ENCODE peak calls at places on chromosomes 11 and 22, in six cellular contexts. E is left ventricle myocardium inferior; G is CD8-positive, alpha-beta T cell; D is endodermal cell; P is progenitor cell of endocrine pancreas; J is fibroblast of lung. U is an unnamed sample.

GRCh38 chr11:76102772-76103171 is 103.5 kb downstream of the WNT11 start:
- DNase-seq in E (peak), G (no peak), D (no peak), P (no peak), J (peak), U (no peak)

GRCh38 chr22:38451864-38452263 is 3.1 kb downstream of the KCNJ4 start:
- DNase-seq in E (no peak), G (no peak), D (no peak), P (no peak), J (no peak), U (no peak)

GRCh38 chr22:43542681-43543521 is 131.1 kb downstream of the MPPED1 start:
- DNase-seq in E (no peak), G (no peak), D (no peak), P (no peak), J (no peak), U (no peak)

GRCh38 chr11:78933361-78933760 is 358.7 kb upstream of the NARS2 start:
- DNase-seq in E (no peak), G (no peak), D (no peak), P (no peak), J (no peak), U (no peak)

GRCh38 chr11:92022499-92022898 is 202.1 kb upstream of the FAT3 start:
- DNase-seq in E (no peak), G (no peak), D (no peak), P (no peak), J (no peak), U (no peak)

GRCh38 chr11:47979378-47980092 is 824 bp upstream of the PTPRJ start:
- DNase-seq in E (no peak), G (no peak), D (peak), P (no peak), J (no peak), U (no peak)

GRCh38 chr11:78216571-78217287 is 28.0 kb downstream of the USP35 start:
- DNase-seq in E (no peak), G (peak), D (peak), P (no peak), J (no peak), U (no peak)

GRCh38 chr22:29626497-29627195 is 23.2 kb downstream of the NF2 start:
- DNase-seq in E (no peak), G (no peak), D (no peak), P (no peak), J (peak), U (no peak)

GRCh38 chr22:39247379-39247778 is 2.6 kb upstream of the PDGFB start:
- DNase-seq in E (no peak), G (no peak), D (no peak), P (no peak), J (no peak), U (no peak)

GRCh38 chr11:122721964-122722266 is 66.4 kb downstream of the UBASH3B start:
- DNase-seq in E (no peak), G (peak), D (no peak), P (no peak), J (peak), U (no peak)

GRCh38 chr11:456533-456932 is 6.5 kb downstream of the PTDSS2 start:
- DNase-seq in E (no peak), G (peak), D (no peak), P (no peak), J (no peak), U (no peak)

GRCh38 chr22:17606472-17606871 is 22.1 kb downstream of the ATP6V1E1 start:
- DNase-seq in E (no peak), G (no peak), D (no peak), P (no peak), J (peak), U (no peak)

GRCh38 chr11:60924906-60925684 is 835 bp downstream of the TMEM132A start:
- DNase-seq in E (no peak), G (no peak), D (peak), P (no peak), J (no peak), U (peak)

GRCh38 chr11:69102732-69103615 is 52.8 kb upstream of the SMIM38 start:
- DNase-seq in E (no peak), G (no peak), D (peak), P (no peak), J (no peak), U (peak)

GRCh38 chr11:33005175-33005574 is 10.5 kb upstream of the DEPDC7 start:
- DNase-seq in E (no peak), G (no peak), D (no peak), P (no peak), J (no peak), U (no peak)

GRCh38 chr22:45458532-45458931 is 44.2 kb upstream of the FBLN1 start:
- DNase-seq in E (no peak), G (no peak), D (no peak), P (no peak), J (no peak), U (no peak)

GRCh38 chr22:45459235-45459634 is 43.4 kb upstream of the FBLN1 start:
- DNase-seq in E (no peak), G (no peak), D (no peak), P (no peak), J (no peak), U (no peak)

GRCh38 chr22:45456811-45457210 is 43.3 kb downstream of the RIBC2 start:
- DNase-seq in E (no peak), G (no peak), D (no peak), P (no peak), J (no peak), U (peak)

GRCh38 chr22:45460288-45461109 is 42.2 kb upstream of the FBLN1 start:
- DNase-seq in E (peak), G (no peak), D (no peak), P (no peak), J (no peak), U (peak)

DNA sequence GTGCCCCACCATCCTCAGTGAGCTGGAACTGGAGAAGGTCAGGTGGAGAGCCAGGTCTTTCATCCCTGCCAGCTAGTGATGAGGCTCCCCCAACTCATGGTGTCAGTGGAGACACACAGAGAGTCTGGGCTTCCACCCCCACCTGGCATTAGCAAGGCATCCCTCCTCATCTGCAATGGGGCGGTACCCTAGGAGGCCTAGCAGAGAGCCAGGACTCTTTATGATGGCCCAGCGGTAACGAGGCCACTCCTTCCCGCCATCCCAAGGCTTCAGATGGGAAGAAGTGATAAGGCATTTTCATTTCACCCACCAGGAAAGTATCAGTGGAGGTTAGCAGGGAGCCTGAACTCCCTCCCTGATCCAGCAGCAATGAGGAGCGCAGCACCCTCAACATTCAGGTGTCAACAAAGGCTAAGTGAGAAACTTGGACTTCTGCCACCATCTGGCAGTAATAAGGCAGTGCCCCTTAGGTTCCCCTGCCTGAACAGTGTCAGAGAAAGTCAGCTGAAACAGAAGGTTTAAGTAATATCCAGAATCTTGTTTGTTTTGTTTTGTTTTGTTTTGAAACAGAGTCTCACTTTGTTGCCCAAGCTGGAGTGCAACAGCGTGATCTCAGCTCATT is 40.5 kb upstream of the FBLN1 start:
- DNase-seq in E (no peak), G (no peak), D (peak), P (no peak), J (no peak), U (no peak)
- TF ChIP-seq CTCF in E (no peak), G (no peak), D (peak), P (peak), J (no peak), U (no peak)

GRCh38 chr11:73758451-73758850 is 2.4 kb downstream of the RAB6A start:
- DNase-seq in E (no peak), G (no peak), D (no peak), P (no peak), J (no peak), U (no peak)

GRCh38 chr11:73760680-73761402 is at the start of gene RAB6A:
- DNase-seq in E (peak), G (peak), D (peak), P (peak), J (peak), U (peak)

GRCh38 chr11:73761403-73761945 is 600 bp upstream of the RAB6A start:
- DNase-seq in E (no peak), G (no peak), D (no peak), P (no peak), J (no peak), U (no peak)

GRCh38 chr11:73760066-73760679 is 701 bp downstream of the RAB6A start:
- DNase-seq in E (peak), G (peak), D (peak), P (peak), J (peak), U (peak)

DNA sequence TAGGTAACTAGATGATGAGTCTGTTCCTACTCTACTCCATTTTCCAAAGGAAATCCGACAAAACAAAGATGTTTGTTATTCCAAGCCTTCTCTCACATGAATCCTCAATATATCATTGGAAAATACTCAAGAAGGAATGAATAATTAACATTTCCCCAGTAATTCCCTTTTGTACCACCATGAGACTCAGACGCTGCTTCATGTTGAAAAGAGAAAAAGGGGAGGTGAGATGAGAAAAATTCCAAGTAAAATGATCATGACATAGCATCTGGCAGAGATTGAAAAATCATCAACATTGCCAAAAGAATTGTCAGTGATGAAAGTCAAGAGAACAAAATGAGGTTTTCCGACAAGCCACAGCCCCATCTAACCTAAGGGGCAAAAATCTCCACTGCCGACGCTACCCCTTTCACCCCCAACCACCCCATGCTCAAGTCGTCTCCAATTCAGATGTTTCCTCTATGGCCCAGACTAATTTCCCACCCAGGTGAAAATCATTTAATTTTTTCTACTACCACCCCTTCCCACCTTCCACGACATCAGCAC is 1.3 kb downstream of the RAB6A start:
- DNase-seq in E (no peak), G (no peak), D (no peak), P (no peak), J (peak), U (no peak)
- TF ChIP-seq CTCF in E (no peak), G (no peak), D (peak), P (peak), J (peak), U (peak)

GRCh38 chr22:50576806-50577696 is 1.2 kb downstream of the CPT1B start:
- DNase-seq in E (no peak), G (no peak), D (no peak), P (no peak), J (no peak), U (no peak)

GRCh38 chr22:50575426-50575941 is 2.7 kb downstream of the CPT1B start:
- DNase-seq in E (no peak), G (no peak), D (no peak), P (no peak), J (no peak), U (no peak)

GRCh38 chr22:50577697-50577986 is 585 bp downstream of the CPT1B start:
- DNase-seq in E (no peak), G (no peak), D (no peak), P (no peak), J (no peak), U (no peak)

GRCh38 chr22:50574383-50574755 is 3.9 kb downstream of the CPT1B start:
- DNase-seq in E (no peak), G (no peak), D (no peak), P (no peak), J (no peak), U (no peak)

GRCh38 chr22:50576070-50576469 is 2.2 kb downstream of the CPT1B start:
- DNase-seq in E (no peak), G (no peak), D (peak), P (no peak), J (peak), U (peak)
- TF ChIP-seq CTCF in E (peak), G (no peak), D (peak), P (no peak), J (peak), U (no peak)

GRCh38 chr11:73989156-73989555 is 6.5 kb upstream of the UCP2 start:
- DNase-seq in E (no peak), G (no peak), D (no peak), P (no peak), J (no peak), U (no peak)
- TF ChIP-seq CTCF in E (peak), G (no peak), D (peak), P (no peak), J (no peak), U (no peak)

GRCh38 chr11:111944139-111944538 is 7.0 kb downstream of the DIXDC1 start:
- DNase-seq in E (no peak), G (no peak), D (peak), P (no peak), J (peak), U (no peak)
- TF ChIP-seq CTCF in E (no peak), G (no peak), D (no peak), P (no peak), J (no peak), U (no peak)

GRCh38 chr11:55106391-55106790 is 155.6 kb upstream of the TRIM48 start:
- DNase-seq in E (no peak), G (no peak), D (no peak), P (no peak), J (no peak), U (no peak)
- TF ChIP-seq CTCF in E (no peak), G (no peak), D (no peak), P (no peak), J (no peak), U (no peak)

GRCh38 chr11:110283862-110284261 is 12.6 kb downstream of the RDX start:
- DNase-seq in E (no peak), G (no peak), D (no peak), P (no peak), J (no peak), U (no peak)
- TF ChIP-seq CTCF in E (no peak), G (no peak), D (no peak), P (no peak), J (no peak), U (no peak)